ENCODE peak calls at places on chromosomes 6 and 20, in six cellular contexts. C is right atrium auricular region, X is uterus, M is colonic mucosa, R is stomach, B is kidney. U is an unnamed sample.

GRCh38 chr6:15421945-15422733 is 176.3 kb downstream of the JARID2 start:
- DNase-seq in M (no peak), B (no peak), X (no peak), C (no peak), R (no peak), U (no peak)

GRCh38 chr20:1949711-1950110 is 44.1 kb downstream of the PDYN start:
- DNase-seq in B (no peak), X (no peak), R (no peak), M (no peak), C (no peak), U (no peak)

GRCh38 chr20:50062006-50062838 is 50.7 kb downstream of the UBE2V1 start:
- DNase-seq in X (no peak), B (no peak), R (no peak), M (no peak), C (no peak), U (no peak)

GRCh38 chr6:25387483-25387882 is 108.3 kb downstream of the CARMIL1 start:
- DNase-seq in B (no peak), M (no peak), R (no peak), X (no peak), C (no peak), U (no peak)

GRCh38 chr6:107491059-107491609 is 1.2 kb downstream of the SOBP start:
- DNase-seq in R (peak; percentile 57), C (peak; percentile 78), X (peak; percentile 75), M (peak; percentile 32), B (peak; percentile 83), U (peak; percentile 90)

GRCh38 chr6:2185056-2185455 is 60.3 kb downstream of the GMDS start:
- DNase-seq in M (no peak), B (no peak), C (no peak), R (no peak), X (no peak), U (no peak)

GRCh38 chr6:43724354-43724753 is 36.8 kb upstream of the MRPS18A start:
- DNase-seq in B (no peak), X (no peak), M (no peak), C (no peak), R (no peak), U (no peak)

GRCh38 chr6:37244430-37245310 is 12.9 kb upstream of the TBC1D22B start:
- DNase-seq in B (peak; percentile 90), R (peak; percentile 83), C (peak; percentile 96), X (peak; percentile 85), M (peak; percentile 77), U (no peak)

GRCh38 chr6:22882581-22882980 is 313.2 kb downstream of the HDGFL1 start:
- DNase-seq in X (no peak), C (no peak), R (no peak), B (no peak), M (no peak), U (no peak)

GRCh38 chr20:25073544-25073943 is 8.4 kb downstream of the VSX1 start:
- DNase-seq in C (peak; percentile 56), M (peak; percentile 11), X (no peak), B (no peak), R (no peak), U (no peak)

GRCh38 chr6:30037182-30037788 is 23.8 kb upstream of the POLR1H start:
- DNase-seq in C (no peak), R (no peak), X (no peak), B (no peak), M (no peak), U (no peak)

GRCh38 chr6:138533667-138534066 is 34.4 kb upstream of the NHSL1 start:
- DNase-seq in B (no peak), C (no peak), X (no peak), R (no peak), M (no peak), U (no peak)

GRCh38 chr6:149007846-149008245 is 261.0 kb downstream of the UST start:
- DNase-seq in M (no peak), X (no peak), C (no peak), B (no peak), R (no peak), U (no peak)

GRCh38 chr20:58822175-58822574 is 28.5 kb downstream of the GNAS-AS1 start:
- DNase-seq in B (no peak), X (no peak), C (no peak), M (no peak), R (no peak), U (peak; percentile 42)
- TF ChIP-seq CTCF in B (no peak), X (no peak), C (no peak), M (no peak), R (no peak), U (no peak)

GRCh38 chr6:127980996-127981395 is 80.1 kb upstream of the THEMIS start:
- DNase-seq in X (no peak), R (no peak), M (no peak), C (no peak), B (no peak), U (no peak)
- TF ChIP-seq CTCF in X (no peak), R (no peak), M (no peak), C (no peak), B (no peak), U (no peak)

GRCh38 chr20:53957421-53958172 is 112.8 kb downstream of the BCAS1 start:
- DNase-seq in B (no peak), C (no peak), M (no peak), R (no peak), X (no peak), U (no peak)
- TF ChIP-seq CTCF in B (no peak), C (no peak), M (no peak), R (no peak), X (no peak), U (peak; percentile 39)

DNA sequence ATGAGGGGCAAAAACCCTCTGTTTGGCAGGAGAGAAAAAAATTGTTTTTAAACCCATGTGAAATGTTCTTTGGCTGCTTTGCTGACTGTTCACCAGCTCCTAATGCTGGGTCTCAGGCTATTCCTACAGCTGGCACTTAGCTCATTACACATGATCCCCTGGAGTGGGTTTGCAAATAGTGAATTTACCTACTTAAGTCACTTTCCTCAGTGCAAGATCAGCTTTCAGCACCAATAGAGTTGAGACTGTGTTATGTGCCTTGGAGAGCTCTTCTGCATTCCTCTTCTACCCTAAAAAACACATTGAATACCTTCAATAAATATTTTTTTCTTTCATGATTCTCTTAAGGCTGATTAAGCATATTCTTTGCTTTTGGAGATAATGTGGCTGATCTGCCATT is 58.4 kb upstream of the PRDM1 start:
- DNase-seq in C (no peak), X (no peak), B (no peak), M (no peak), R (no peak), U (no peak)
- TF ChIP-seq CTCF in C (no peak), X (no peak), B (no peak), M (no peak), R (no peak), U (no peak)

DNA sequence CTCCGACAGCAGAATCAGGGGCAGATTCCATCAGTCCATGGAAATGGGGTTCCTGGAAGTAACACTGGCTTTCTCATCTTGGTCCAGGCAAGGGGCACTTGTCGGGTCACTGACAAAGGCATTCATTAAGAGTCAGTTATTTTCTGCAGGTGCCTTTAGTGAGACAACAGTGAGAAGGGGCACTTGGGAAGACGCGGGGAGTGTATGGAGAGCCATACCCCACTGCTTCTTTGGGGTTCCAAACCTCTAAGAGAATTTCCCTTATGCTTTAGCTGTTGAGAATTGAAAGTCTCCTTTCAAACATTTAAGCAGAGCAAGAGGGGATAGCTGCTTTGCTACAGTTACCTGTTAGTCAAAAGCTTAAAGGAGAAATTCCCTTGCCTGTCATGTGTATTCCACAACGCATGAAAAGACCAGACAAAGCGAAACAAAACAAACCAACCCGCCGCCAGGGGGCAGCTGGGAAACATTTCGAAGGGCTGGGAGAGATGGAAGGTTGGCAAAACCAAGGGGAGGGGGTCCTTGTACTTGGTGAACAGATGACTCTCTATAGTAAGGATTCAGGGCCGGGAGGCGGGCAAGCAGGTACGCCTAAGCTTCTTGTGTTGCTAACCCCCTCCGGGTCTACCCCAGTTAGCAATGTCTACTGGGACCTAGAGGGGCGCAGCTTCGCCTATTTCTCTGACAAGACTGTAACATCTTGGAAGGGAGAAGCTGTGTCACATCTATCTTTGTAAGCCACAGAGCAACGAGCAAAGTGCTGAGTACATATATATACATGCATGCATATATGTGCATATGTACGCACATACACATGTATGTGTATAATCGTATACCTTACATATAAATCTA is 474.9 kb upstream of the AGPAT4 start:
- DNase-seq in X (no peak), R (peak; percentile 51), B (no peak), M (peak; percentile 34), C (no peak), U (no peak)
- TF ChIP-seq CTCF in X (no peak), R (peak; percentile 17), B (peak; percentile 36), M (no peak), C (peak; percentile 58), U (peak; percentile 77)

DNA sequence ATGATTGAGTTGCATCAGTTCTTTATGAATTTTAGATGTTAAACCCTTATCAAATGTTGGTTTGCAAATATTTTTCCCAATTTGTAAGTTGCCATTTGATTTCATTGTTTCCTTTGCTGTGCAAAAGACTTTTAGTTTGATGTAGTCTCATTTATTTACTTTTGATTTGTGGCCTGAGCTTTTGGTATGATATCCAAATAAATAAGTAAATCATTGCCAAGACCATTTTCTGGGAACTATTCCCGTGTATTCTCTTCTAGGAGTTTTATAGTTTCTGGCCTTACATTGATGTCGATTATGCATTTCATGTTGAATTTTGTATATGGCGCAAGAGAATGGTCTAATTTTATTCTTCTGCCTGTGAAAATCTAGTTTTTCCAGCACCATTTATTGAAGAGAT is 13.4 kb downstream of the AIG1 start:
- DNase-seq in B (no peak), X (no peak), R (no peak), C (no peak), M (no peak), U (no peak)
- TF ChIP-seq CTCF in B (no peak), X (no peak), R (no peak), C (no peak), M (no peak), U (no peak)

DNA sequence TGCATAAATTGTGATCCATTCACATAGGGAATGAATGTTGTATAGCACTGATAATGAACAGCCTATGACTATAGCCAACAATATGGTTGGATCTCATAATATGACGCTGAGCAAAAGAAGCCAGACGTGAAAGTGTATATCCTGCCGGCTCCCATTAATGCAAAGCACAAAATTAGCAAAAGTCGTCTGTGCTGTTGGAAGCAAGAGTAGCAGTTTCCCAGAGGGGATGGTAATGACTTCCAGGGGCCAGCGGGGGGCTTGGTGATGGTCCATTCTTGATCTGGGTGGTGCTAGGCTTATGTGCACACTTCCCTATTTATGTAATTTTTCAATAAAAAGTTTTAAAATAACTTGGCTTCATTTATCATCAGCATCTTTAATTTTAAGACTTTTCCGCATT is 1.0 kb upstream of the TAGAP start:
- DNase-seq in B (no peak), M (no peak), X (no peak), C (no peak), R (no peak), U (no peak)
- TF ChIP-seq CTCF in B (no peak), M (no peak), X (no peak), C (no peak), R (no peak), U (no peak)

GRCh38 chr6:34246563-34247391 is 2.0 kb downstream of the SMIM29 start:
- DNase-seq in B (peak; percentile 73), R (no peak), X (no peak), M (peak; percentile 42), C (no peak), U (no peak)
- TF ChIP-seq CTCF in B (peak; percentile 35), R (no peak), X (no peak), M (no peak), C (peak; percentile 61), U (peak; percentile 75)

GRCh38 chr6:73309784-73310502 is 44.1 kb downstream of the DPPA5 start:
- DNase-seq in X (peak; percentile 54), B (no peak), C (no peak), R (peak; percentile 65), M (peak; percentile 69), U (no peak)
- TF ChIP-seq CTCF in X (peak; percentile 40), B (no peak), C (peak; percentile 63), R (no peak), M (no peak), U (peak; percentile 86)